ENCODE peak calls at places on chromosome 18, in seven cellular contexts. W, L, T, J, K, Y and R are unnamed samples.

GRCh38 chr18:70219688-70220087 is 14.2 kb upstream of the RTTN start:
- DNase-seq in W (no peak), L (no peak), T (no peak), J (no peak), K (no peak), Y (no peak), R (no peak)

GRCh38 chr18:59063912-59064311 is 75.8 kb upstream of the SEC11C start:
- DNase-seq in W (no peak), L (no peak), T (peak; percentile 77), J (no peak), K (no peak), Y (no peak), R (no peak)

GRCh38 chr18:50719471-50719987 is 100.3 kb downstream of the MRO start:
- DNase-seq in W (no peak), L (no peak), T (no peak), J (no peak), K (no peak), Y (no peak), R (no peak)

GRCh38 chr18:51160646-51161045 is 36.8 kb downstream of the MEX3C start:
- DNase-seq in W (no peak), L (no peak), T (no peak), J (no peak), K (no peak), Y (no peak), R (no peak)

GRCh38 chr18:68267583-68267982 is 447.3 kb downstream of the TMX3 start:
- DNase-seq in W (no peak), L (no peak), T (no peak), J (no peak), K (no peak), Y (no peak), R (no peak)

GRCh38 chr18:6719098-6719913 is 10.2 kb upstream of the ARHGAP28 start:
- DNase-seq in W (no peak), L (no peak), T (no peak), J (no peak), K (no peak), Y (no peak), R (no peak)

GRCh38 chr18:47729356-47729755 is 201.1 kb downstream of the SMAD2 start:
- DNase-seq in W (no peak), L (no peak), T (no peak), J (no peak), K (no peak), Y (no peak), R (no peak)

GRCh38 chr18:48238206-48238605 is 171.0 kb downstream of the ZBTB7C start:
- DNase-seq in W (no peak), L (no peak), T (no peak), J (no peak), K (no peak), Y (no peak), R (no peak)

GRCh38 chr18:63253428-63254372 is 65.9 kb downstream of the BCL2 start:
- DNase-seq in W (no peak), L (no peak), T (no peak), J (no peak), K (no peak), Y (no peak), R (no peak)

GRCh38 chr18:7803956-7804469 is 236.9 kb downstream of the PTPRM start:
- DNase-seq in W (no peak), L (no peak), T (no peak), J (no peak), K (no peak), Y (peak; percentile 71), R (no peak)

GRCh38 chr18:11857177-11857887 is 6.1 kb downstream of the CHMP1B start:
- DNase-seq in W (peak; percentile 56), L (peak; percentile 44), T (peak; percentile 95), J (no peak), K (no peak), Y (peak; percentile 95), R (no peak)

GRCh38 chr18:49597556-49597955 is 35.7 kb downstream of the LIPG start:
- DNase-seq in W (no peak), L (no peak), T (no peak), J (no peak), K (peak; percentile 67), Y (no peak), R (no peak)

GRCh38 chr18:26655614-26656400 is 107.5 kb upstream of the KCTD1 start:
- DNase-seq in W (peak; percentile 70), L (no peak), T (peak; percentile 79), J (peak; percentile 67), K (peak; percentile 81), Y (no peak), R (peak; percentile 45)

GRCh38 chr18:44625367-44625766 is 55.3 kb upstream of the SETBP1 start:
- DNase-seq in W (no peak), L (no peak), T (no peak), J (no peak), K (no peak), Y (no peak), R (no peak)

GRCh38 chr18:75241705-75242104 is 31.1 kb downstream of the TSHZ1 start:
- DNase-seq in W (no peak), L (no peak), T (no peak), J (no peak), K (no peak), Y (peak; percentile 29), R (no peak)

GRCh38 chr18:73101977-73102376 is 234.2 kb upstream of the NETO1 start:
- DNase-seq in W (no peak), L (no peak), T (no peak), J (no peak), K (no peak), Y (no peak), R (no peak)

GRCh38 chr18:33831424-33831823 is 253.4 kb downstream of the ASXL3 start:
- DNase-seq in W (no peak), L (no peak), T (no peak), J (no peak), K (no peak), Y (no peak), R (no peak)

GRCh38 chr18:42458226-42458625 is 503.2 kb downstream of the PIK3C3 start:
- DNase-seq in W (no peak), L (no peak), T (no peak), J (no peak), K (no peak), Y (no peak), R (no peak)
- TF ChIP-seq POLR2AphosphoS5 in W (no peak), L (no peak), T (no peak), J (no peak), K (no peak), Y (no peak), R (no peak)

GRCh38 chr18:36613069-36613468 is 215.7 kb downstream of the TPGS2 start:
- DNase-seq in W (no peak), L (no peak), T (no peak), J (no peak), K (no peak), Y (no peak), R (no peak)

GRCh38 chr18:36610716-36611115 is 218.1 kb downstream of the TPGS2 start:
- DNase-seq in W (no peak), L (no peak), T (no peak), J (no peak), K (no peak), Y (no peak), R (no peak)

GRCh38 chr18:36608107-36608506 is 220.7 kb downstream of the TPGS2 start:
- DNase-seq in W (no peak), L (no peak), T (no peak), J (no peak), K (no peak), Y (no peak), R (no peak)

DNA sequence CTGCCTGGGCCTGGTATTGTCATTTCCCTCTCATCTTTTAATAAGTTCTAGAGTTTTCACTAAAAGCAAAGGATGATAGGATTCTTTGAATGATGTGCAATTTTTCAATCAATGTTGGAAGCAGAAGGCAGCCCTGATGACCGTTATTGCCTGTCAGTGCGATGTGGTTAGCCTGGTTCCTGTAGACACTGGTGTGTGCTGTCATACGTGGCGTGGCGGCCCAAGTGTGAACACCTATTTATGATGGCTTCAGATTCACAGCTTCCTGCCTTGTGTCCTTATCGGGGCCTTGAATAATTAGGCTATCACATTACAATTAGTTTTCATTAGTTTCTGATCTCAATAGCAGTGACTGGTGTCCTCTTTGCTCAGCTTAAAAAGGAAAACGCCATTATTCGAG is 218.5 kb downstream of the TPGS2 start:
- DNase-seq in W (no peak), L (no peak), T (no peak), J (no peak), K (no peak), Y (no peak), R (no peak)
- H3K27ac ChIP-seq in W (no peak overlapping the region), L (no peak overlapping the region), T (no peak overlapping the region), J (no peak overlapping the region), K (no peak overlapping the region), Y (no peak overlapping the region), R (no peak overlapping the region)

GRCh38 chr18:22169011-22169888 is at the start of gene GATA6:
- DNase-seq in W (peak; percentile 95), L (peak; percentile 75), T (peak; percentile 89), J (peak; percentile 80), K (peak; percentile 69), Y (peak; percentile 84), R (peak; percentile 94)
- TF ChIP-seq EP300 in W (no peak), L (no peak), T (no peak), J (no peak), K (no peak), Y (no peak), R (peak; percentile 49)

GRCh38 chr18:9234528-9234927 is 97.9 kb downstream of the ANKRD12 start:
- DNase-seq in W (no peak), L (no peak), T (no peak), J (no peak), K (no peak), Y (no peak), R (no peak)

GRCh38 chr18:9237982-9238381 is 96.6 kb upstream of the TWSG1 start:
- DNase-seq in W (no peak), L (no peak), T (no peak), J (no peak), K (no peak), Y (no peak), R (no peak)

GRCh38 chr18:9232977-9233376 is 96.4 kb downstream of the ANKRD12 start:
- DNase-seq in W (no peak), L (no peak), T (no peak), J (no peak), K (no peak), Y (no peak), R (no peak)

GRCh38 chr18:9231852-9232476 is 95.4 kb downstream of the ANKRD12 start:
- DNase-seq in W (no peak), L (no peak), T (no peak), J (no peak), K (no peak), Y (no peak), R (no peak)

DNA sequence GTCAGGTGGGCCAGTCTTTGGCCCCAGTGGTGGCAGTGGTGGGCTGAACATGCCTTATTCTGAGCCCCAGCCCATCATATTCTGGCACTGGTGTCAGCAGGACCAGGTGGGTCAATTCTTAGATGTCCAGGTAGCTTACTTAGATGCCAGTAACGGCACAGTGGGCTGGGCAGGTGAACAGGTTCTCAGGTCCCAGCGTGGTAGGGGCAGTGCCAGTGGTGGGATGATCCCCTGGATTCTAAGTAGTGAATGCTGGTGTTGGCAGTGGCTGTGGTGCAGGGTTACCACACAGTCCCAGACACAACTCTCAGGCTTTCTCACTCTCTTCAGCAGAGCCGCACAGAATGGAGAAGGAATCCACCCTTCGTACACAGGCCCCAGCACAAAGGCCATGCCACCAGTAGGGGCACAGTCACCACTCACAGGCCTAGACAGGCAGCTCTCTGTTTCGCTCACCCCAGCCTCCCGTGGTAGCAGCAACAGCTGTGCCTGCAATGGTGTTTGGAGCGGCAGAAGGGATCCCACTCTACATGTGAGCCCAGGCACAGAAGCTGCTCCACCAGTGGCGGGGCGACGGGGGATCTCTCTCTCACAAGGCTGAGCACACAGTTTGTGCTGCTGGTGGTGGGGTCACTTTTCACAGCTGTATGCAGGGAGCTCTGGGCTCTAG is 97.3 kb downstream of the ANKRD12 start:
- DNase-seq in W (no peak), L (no peak), T (no peak), J (no peak), K (no peak), Y (no peak), R (no peak)
- TF ChIP-seq POLR2AphosphoS5 in W (no peak), L (no peak), T (no peak), J (no peak), K (no peak), Y (no peak), R (no peak)

GRCh38 chr18:36448384-36449290 is 151.1 kb downstream of the FHOD3 start:
- DNase-seq in W (no peak), L (no peak), T (no peak), J (no peak), K (no peak), Y (no peak), R (no peak)
- H3K27ac ChIP-seq in W (no peak overlapping the region), L (no peak overlapping the region), T (no peak overlapping the region), J (no peak overlapping the region), K (no peak overlapping the region), Y (no peak overlapping the region), R (no peak overlapping the region)